ENCODE peak calls at places on chromosomes 6 and 20, in six cellular contexts. L, J, A, U, N and W are unnamed samples.

GRCh38 chr6:111734068-111734825 is 128.6 kb upstream of the TRAF3IP2 start:
- DNase-seq in J (no peak), L (no peak), N (no peak), A (no peak), U (no peak), W (no peak)

GRCh38 chr20:64048402-64049044 is 916 bp downstream of the SOX18 start:
- DNase-seq in N (no peak), J (peak), L (no peak), A (no peak), U (no peak), W (no peak)

GRCh38 chr20:3716195-3716834 is 3.9 kb upstream of the SIGLEC1 start:
- DNase-seq in J (peak), U (peak), L (peak), A (peak), N (peak), W (no peak)

GRCh38 chr6:39790772-39791171 is 1.4 kb upstream of the DAAM2 start:
- DNase-seq in U (no peak), N (no peak), J (no peak), A (no peak), L (no peak), W (no peak)

GRCh38 chr6:38273325-38273724 is 366.4 kb downstream of the BTBD9 start:
- DNase-seq in U (no peak), J (no peak), L (no peak), N (no peak), A (no peak), W (no peak)

GRCh38 chr6:28264834-28265401 is 2.0 kb upstream of the ZSCAN26 start:
- DNase-seq in J (no peak), U (no peak), L (no peak), N (no peak), A (no peak), W (no peak)

GRCh38 chr6:42211726-42212125 is 5.9 kb downstream of the MRPS10 start:
- DNase-seq in L (no peak), U (no peak), J (no peak), N (no peak), A (no peak), W (no peak)

GRCh38 chr20:46013826-46014516 is 5.3 kb downstream of the MMP9 start:
- DNase-seq in J (peak), U (peak), A (no peak), N (peak), L (peak), W (peak)

GRCh38 chr6:14286634-14287428 is 169.3 kb downstream of the CD83 start:
- DNase-seq in N (no peak), U (peak), J (no peak), L (no peak), A (no peak), W (no peak)

GRCh38 chr20:14223806-14224205 is 113.6 kb downstream of the FLRT3 start:
- DNase-seq in A (no peak), U (peak), N (no peak), L (no peak), J (no peak), W (no peak)

GRCh38 chr6:108921547-108922331 is 73.5 kb downstream of the ARMC2 start:
- DNase-seq in A (peak), N (no peak), U (peak), J (no peak), L (no peak), W (no peak)

GRCh38 chr6:75934643-75935472 is 137.6 kb downstream of the IMPG1 start:
- DNase-seq in U (peak), J (peak), N (peak), L (peak), A (no peak), W (no peak)

GRCh38 chr20:3658708-3659491 is 4.3 kb downstream of the GFRA4 start:
- DNase-seq in L (no peak), U (no peak), J (no peak), A (no peak), N (no peak), W (peak)

GRCh38 chr6:109318328-109318876 is 63.9 kb downstream of the CD164 start:
- DNase-seq in A (peak), U (no peak), L (peak), J (peak), N (no peak), W (no peak)

GRCh38 chr6:139920027-139920851 is 545.8 kb upstream of the CITED2 start:
- DNase-seq in A (no peak), U (no peak), N (no peak), L (no peak), J (no peak), W (no peak)

GRCh38 chr6:101401792-101402617 is 8.5 kb downstream of the GRIK2 start:
- DNase-seq in N (no peak), A (no peak), U (no peak), L (peak), J (peak), W (no peak)

GRCh38 chr6:37519461-37519860 is 19.8 kb upstream of the CCDC167 start:
- DNase-seq in A (no peak), J (no peak), U (no peak), N (no peak), L (no peak), W (no peak)

GRCh38 chr6:148747145-148747492 is 289 bp downstream of the UST start:
- DNase-seq in N (no peak), U (peak), J (peak), A (peak), L (no peak), W (peak)

GRCh38 chr6:69974193-69974592 is 107.8 kb downstream of the COL19A1 start:
- DNase-seq in L (peak), J (peak), N (no peak), A (no peak), U (peak), W (no peak)

GRCh38 chr6:33950891-33951889 is 147.4 kb upstream of the MLN start:
- DNase-seq in A (no peak), J (no peak), U (no peak), N (no peak), L (no peak), W (peak)

GRCh38 chr6:103183831-103184411 is 1675.8 kb downstream of the HACE1 start:
- DNase-seq in L (no peak), N (no peak), U (no peak), J (peak), A (no peak), W (no peak)

GRCh38 chr20:41149679-41150131 is 12.4 kb downstream of the PLCG1 start:
- DNase-seq in U (peak), L (peak), A (peak), J (no peak), N (peak), W (no peak)

GRCh38 chr6:7341989-7342742 is 29.2 kb upstream of the SSR1 start:
- DNase-seq in L (peak), N (no peak), U (no peak), A (no peak), J (no peak), W (no peak)

GRCh38 chr6:15062311-15063252 is 183.3 kb upstream of the JARID2 start:
- DNase-seq in L (peak), U (peak), N (peak), J (no peak), A (no peak), W (no peak)

GRCh38 chr20:58019027-58019849 is 209.2 kb downstream of the ANKRD60 start:
- DNase-seq in L (no peak), U (peak), N (no peak), J (no peak), A (no peak), W (peak)

GRCh38 chr20:6360766-6361165 is 237.9 kb upstream of the FERMT1 start:
- DNase-seq in U (no peak), A (no peak), N (no peak), J (no peak), L (no peak), W (no peak)

GRCh38 chr20:61543931-61544745 is 292.1 kb downstream of the CDH4 start:
- DNase-seq in J (no peak), U (no peak), A (no peak), N (no peak), L (no peak), W (no peak)

GRCh38 chr6:35392111-35392702 is 49.8 kb downstream of the PPARD start:
- DNase-seq in N (no peak), L (peak), U (peak), J (no peak), A (no peak), W (no peak)

GRCh38 chr6:285030-285771 is 7.1 kb upstream of the DUSP22 start:
- DNase-seq in U (no peak), N (no peak), J (no peak), A (no peak), L (no peak), W (no peak)

GRCh38 chr20:18090044-18090443 is 32.3 kb upstream of the OVOL2 start:
- DNase-seq in A (no peak), L (no peak), U (no peak), J (no peak), N (no peak), W (no peak)